ENCODE peak calls at places on chromosomes 11 and 22, in five cellular contexts. G, I, P, C and D are unnamed samples.

GRCh38 chr11:12863605-12864121 is 145.5 kb upstream of the RASSF10 start:
- DNase-seq in G (no peak), I (no peak), P (no peak), C (no peak), D (no peak)

GRCh38 chr22:48503035-48503625 is 1324.5 kb downstream of the BRD1 start:
- DNase-seq in G (no peak), I (no peak), P (no peak), C (no peak), D (no peak)

GRCh38 chr11:31340903-31341572 is 28.5 kb downstream of the DCDC1 start:
- DNase-seq in G (no peak), I (no peak), P (no peak), C (peak; percentile 31), D (no peak)

GRCh38 chr22:23118647-23119491 is 22.9 kb downstream of the RSPH14 start:
- DNase-seq in G (no peak), I (no peak), P (no peak), C (no peak), D (no peak)

GRCh38 chr11:16511807-16512114 is 155.4 kb upstream of the SOX6 start:
- DNase-seq in G (no peak), I (no peak), P (no peak), C (no peak), D (no peak)

GRCh38 chr11:68904458-68904847 is 762 bp downstream of the IGHMBP2 start:
- DNase-seq in G (peak; percentile 9), I (peak; percentile 50), P (peak; percentile 37), C (no peak), D (no peak)

GRCh38 chr11:84923489-84923888 is 703.7 kb downstream of the DLG2 start:
- DNase-seq in G (no peak), I (no peak), P (no peak), C (no peak), D (no peak)

GRCh38 chr22:44202261-44202789 is 21.6 kb downstream of the PARVG start:
- DNase-seq in G (no peak), I (no peak), P (peak; percentile 56), C (no peak), D (no peak)

GRCh38 chr11:72813740-72814138 is 472 bp upstream of the ATG16L2 start:
- DNase-seq in G (peak; percentile 89), I (peak; percentile 91), P (peak; percentile 83), C (peak; percentile 88), D (peak; percentile 31)

GRCh38 chr22:39773976-39774539 is 119.5 kb downstream of the ENTHD1 start:
- DNase-seq in G (peak; percentile 91), I (peak; percentile 49), P (no peak), C (peak; percentile 56), D (peak; percentile 84)

GRCh38 chr11:44304091-44305084 is 5.6 kb downstream of the ALX4 start:
- DNase-seq in G (no peak), I (no peak), P (no peak), C (no peak), D (no peak)

GRCh38 chr22:41998361-41999261 is at the start of gene WBP2NL:
- DNase-seq in G (peak; percentile 92), I (peak; percentile 92), P (no peak), C (peak; percentile 96), D (no peak)